ENCODE peak calls at places on chromosome 10, in six cellular contexts. H is choroid plexus epithelial cell; G is HuH-7.5; M is RWPE1; Q is activated CD4-positive, alpha-beta T cell treated with anti-CD3 and anti-CD28 coated beads, Interleukin-2, amount 10 ng/mL, durations not matched to agents 7 days and 5 days; I is Kasumi-1. W is an unnamed sample.

GRCh38 chr10:67476201-67476600 is 219.8 kb downstream of the CTNNA3 start:
- DNase-seq in I (no peak), Q (no peak), G (no peak), M (no peak), H (no peak), W (no peak)

GRCh38 chr10:45473126-45473525 is 99.1 kb downstream of the ALOX5 start:
- DNase-seq in Q (no peak), G (no peak), M (no peak), I (no peak), H (no peak), W (no peak)

GRCh38 chr10:88221616-88222015 is 358.2 kb downstream of the PTEN start:
- DNase-seq in Q (no peak), M (no peak), I (no peak), G (no peak), H (no peak), W (no peak)

GRCh38 chr10:109183366-109183765 is 739.9 kb downstream of the XPNPEP1 start:
- DNase-seq in H (no peak), Q (no peak), M (no peak), G (no peak), I (no peak), W (no peak)

GRCh38 chr10:10330481-10330880 is 687.2 kb upstream of the CELF2 start:
- DNase-seq in G (no peak), M (no peak), I (no peak), Q (no peak), H (peak), W (no peak)

GRCh38 chr10:60427709-60428386 is 38.2 kb upstream of the ANK3 start:
- DNase-seq in I (no peak), G (no peak), H (peak), Q (no peak), M (no peak), W (no peak)

GRCh38 chr10:15209827-15210509 is 41.5 kb upstream of the NMT2 start:
- DNase-seq in Q (peak), M (peak), G (peak), I (peak), H (peak), W (peak)

GRCh38 chr10:86262671-86263165 is 103.9 kb downstream of the GRID1 start:
- DNase-seq in H (no peak), I (no peak), M (no peak), G (no peak), Q (no peak), W (no peak)

GRCh38 chr10:73588656-73589055 is 2.5 kb downstream of the USP54 start:
- DNase-seq in Q (no peak), I (no peak), M (no peak), H (peak), G (no peak), W (no peak)

GRCh38 chr10:110701618-110701971 is 57.5 kb downstream of the RBM20 start:
- DNase-seq in Q (no peak), I (no peak), G (no peak), H (no peak), M (no peak), W (no peak)

W was measured in HAP-1.